ENCODE peak calls at places on chromosome 1, in nine cellular contexts. U is iris pigment epithelial cell, R is GM04503, N is NCI-H1048, V is GM03348, P is spleen, S is T47D, I is GM12891, F is heart right ventricle. T is an unnamed sample.

GRCh38 chr1:4659247-4659646 is 4.8 kb downstream of the AJAP1 start:
- DNase-seq in U (no peak), R (no peak), N (no peak), V (no peak), P (no peak), S (no peak), I (no peak), F (no peak), T (no peak)

GRCh38 chr1:154431586-154432373 is 26.6 kb downstream of the IL6R start:
- DNase-seq in U (peak; percentile 98), R (peak; percentile 98), N (no peak), V (peak; percentile 88), P (no peak), S (no peak), I (no peak), F (no peak), T (peak; percentile 98)

GRCh38 chr1:77282187-77282865 is 507 bp downstream of the AK5 start:
- DNase-seq in U (peak; percentile 26), R (no peak), N (no peak), V (peak; percentile 77), P (peak; percentile 76), S (peak; percentile 14), I (peak; percentile 36), F (no peak), T (no peak)

GRCh38 chr1:228347181-228347580 is 59.5 kb downstream of the TRIM11 start:
- DNase-seq in U (no peak), R (no peak), N (no peak), V (no peak), P (no peak), S (no peak), I (no peak), F (no peak), T (no peak)

GRCh38 chr1:159941139-159941866 is 4.1 kb downstream of the IGSF9 start:
- DNase-seq in U (no peak), R (no peak), N (no peak), V (no peak), P (no peak), S (no peak), I (no peak), F (no peak), T (no peak)

GRCh38 chr1:100354971-100355394 is 2.7 kb downstream of the CDC14A start:
- DNase-seq in U (peak; percentile 62), R (no peak), N (no peak), V (no peak), P (no peak), S (peak; percentile 53), I (no peak), F (no peak), T (peak; percentile 24)

GRCh38 chr1:84997667-84998600 is 1.0 kb upstream of the MCOLN2 start:
- DNase-seq in U (peak; percentile 20), R (no peak), N (no peak), V (peak; percentile 42), P (peak; percentile 75), S (peak; percentile 18), I (no peak), F (peak; percentile 13), T (no peak)

GRCh38 chr1:17274186-17275170 is 25.6 kb downstream of the PADI3 start:
- DNase-seq in U (peak; percentile 52), R (no peak), N (no peak), V (peak; percentile 84), P (peak; percentile 82), S (peak; percentile 31), I (peak; percentile 57), F (no peak), T (peak; percentile 34)

GRCh38 chr1:163875214-163875926 is 553.6 kb downstream of the NUF2 start:
- DNase-seq in U (peak; percentile 93), R (peak; percentile 88), N (no peak), V (peak; percentile 75), P (no peak), S (no peak), I (no peak), F (peak; percentile 18), T (peak; percentile 32)

T was measured in brain microvascular endothelial cell.